ENCODE peak calls at places on chromosomes 11 and 22, in six cellular contexts. One of them, this sample, is unnamed. For H3K4me1, the result is how much of the 10 kb centered on the place peaks cover.

GRCh38 chr11:66856496-66857233 is at the start of gene LRFN4:
- DNase-seq in right lobe of liver: no peak
- DNase-seq in GM23248: peak
- DNase-seq in fibroblast of lung: peak
- DNase-seq in psoas muscle: no peak
- DNase-seq in testis: peak
- DNase-seq in this sample: peak

GRCh38 chr11:6650980-6651379 is 4.6 kb downstream of the DCHS1 start:
- DNase-seq in right lobe of liver: no peak
- DNase-seq in psoas muscle: no peak
- DNase-seq in GM23248: peak
- DNase-seq in fibroblast of lung: peak
- DNase-seq in testis: no peak
- DNase-seq in this sample: no peak

GRCh38 chr11:20873054-20873453 is 203.7 kb downstream of the NELL1 start:
- DNase-seq in GM23248: peak
- DNase-seq in testis: peak
- DNase-seq in fibroblast of lung: no peak
- DNase-seq in right lobe of liver: no peak
- DNase-seq in psoas muscle: no peak
- DNase-seq in this sample: no peak

GRCh38 chr22:37230673-37231405 is 13.2 kb downstream of the RAC2 start:
- DNase-seq in right lobe of liver: no peak
- DNase-seq in GM23248: no peak
- DNase-seq in testis: peak
- DNase-seq in fibroblast of lung: peak
- DNase-seq in psoas muscle: peak
- DNase-seq in this sample: no peak

GRCh38 chr11:45669146-45669545 is 3.7 kb upstream of the CHST1 start:
- DNase-seq in fibroblast of lung: no peak
- DNase-seq in right lobe of liver: no peak
- DNase-seq in testis: no peak
- DNase-seq in GM23248: no peak
- DNase-seq in psoas muscle: no peak
- DNase-seq in this sample: no peak

GRCh38 chr22:23053051-23053707 is 17.1 kb upstream of the GNAZ start:
- DNase-seq in GM23248: no peak
- DNase-seq in psoas muscle: peak
- DNase-seq in fibroblast of lung: no peak
- DNase-seq in right lobe of liver: no peak
- DNase-seq in testis: peak
- DNase-seq in this sample: no peak

GRCh38 chr22:27667121-27667843 is 134.3 kb downstream of the MN1 start:
- DNase-seq in GM23248: no peak
- DNase-seq in psoas muscle: no peak
- DNase-seq in right lobe of liver: no peak
- DNase-seq in fibroblast of lung: peak
- DNase-seq in testis: peak
- DNase-seq in this sample: no peak

GRCh38 chr11:76610871-76611475 is 59.6 kb downstream of the LRRC32 start:
- DNase-seq in right lobe of liver: no peak
- DNase-seq in psoas muscle: no peak
- DNase-seq in fibroblast of lung: no peak
- DNase-seq in GM23248: no peak
- DNase-seq in testis: no peak
- DNase-seq in this sample: peak

GRCh38 chr11:128862913-128863660 is 4.0 kb downstream of the KCNJ1 start:
- DNase-seq in psoas muscle: no peak
- DNase-seq in testis: no peak
- DNase-seq in fibroblast of lung: peak
- DNase-seq in right lobe of liver: no peak
- DNase-seq in GM23248: peak
- DNase-seq in this sample: no peak

GRCh38 chr11:65782816-65783228 is 2.0 kb upstream of the AP5B1 start:
- DNase-seq in GM23248: no peak
- DNase-seq in right lobe of liver: no peak
- DNase-seq in psoas muscle: no peak
- DNase-seq in testis: no peak
- DNase-seq in fibroblast of lung: no peak
- DNase-seq in this sample: no peak

GRCh38 chr11:117827521-117828511 is 3.3 kb upstream of the FXYD2 start:
- DNase-seq in psoas muscle: no peak
- DNase-seq in GM23248: no peak
- DNase-seq in right lobe of liver: peak
- DNase-seq in testis: peak
- DNase-seq in fibroblast of lung: no peak
- DNase-seq in this sample: no peak

GRCh38 chr22:19075404-19075803 is 46.8 kb downstream of the DGCR2 start:
- DNase-seq in fibroblast of lung: no peak
- DNase-seq in right lobe of liver: no peak
- DNase-seq in GM23248: no peak
- DNase-seq in psoas muscle: no peak
- DNase-seq in testis: no peak
- DNase-seq in this sample: no peak

GRCh38 chr11:69311767-69312385 is 17.9 kb downstream of the MYEOV start:
- DNase-seq in right lobe of liver: peak
- DNase-seq in GM23248: no peak
- DNase-seq in fibroblast of lung: no peak
- DNase-seq in psoas muscle: no peak
- DNase-seq in testis: no peak
- DNase-seq in this sample: no peak

GRCh38 chr11:69293819-69294505 is at the start of gene MYEOV:
- DNase-seq in testis: no peak
- DNase-seq in right lobe of liver: peak
- DNase-seq in GM23248: peak
- DNase-seq in psoas muscle: no peak
- DNase-seq in fibroblast of lung: peak
- DNase-seq in this sample: no peak

GRCh38 chr11:64844330-64845124 is at the start of gene CDC42BPG:
- DNase-seq in testis: peak
- DNase-seq in GM23248: peak
- DNase-seq in fibroblast of lung: peak
- DNase-seq in psoas muscle: peak
- DNase-seq in right lobe of liver: peak
- DNase-seq in this sample: peak

GRCh38 chr11:100681064-100681502 is 6.0 kb upstream of the ARHGAP42 start:
- DNase-seq in psoas muscle: peak
- DNase-seq in GM23248: no peak
- DNase-seq in right lobe of liver: no peak
- DNase-seq in testis: peak
- DNase-seq in fibroblast of lung: peak
- DNase-seq in this sample: peak

GRCh38 chr11:70397336-70397982 is 870 bp upstream of the CTTN start:
- DNase-seq in testis: peak
- DNase-seq in GM23248: no peak
- DNase-seq in psoas muscle: no peak
- DNase-seq in right lobe of liver: no peak
- DNase-seq in fibroblast of lung: peak
- DNase-seq in this sample: no peak
- H3K27ac ChIP-seq in testis: peak
- H3K27ac ChIP-seq in GM23248: peak
- H3K27ac ChIP-seq in psoas muscle: peak
- H3K27ac ChIP-seq in right lobe of liver: no peak
- H3K27ac ChIP-seq in fibroblast of lung: peak
- H3K27ac ChIP-seq in this sample: peak

DNA sequence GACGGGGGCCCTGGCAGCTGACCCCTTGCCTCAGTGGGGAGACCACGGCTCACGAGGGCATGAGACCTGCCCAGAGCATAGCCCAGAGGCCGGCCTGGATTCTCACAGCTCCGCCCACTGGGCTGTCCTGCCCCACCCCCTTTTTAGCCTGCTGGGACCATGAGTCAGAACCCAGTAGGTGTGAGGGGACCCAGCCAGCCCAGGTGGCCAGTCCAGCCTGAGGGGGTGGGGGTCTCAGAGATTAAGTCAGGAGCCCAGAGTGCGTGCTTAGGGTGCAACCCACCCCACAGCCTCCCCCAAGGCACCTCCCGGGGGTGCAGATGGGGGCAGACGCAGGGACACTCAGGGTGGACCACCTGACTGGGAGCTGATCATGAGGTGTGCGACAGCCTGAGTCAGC is 40.1 kb upstream of the PPARA start:
- DNase-seq in testis: no peak
- DNase-seq in GM23248: peak
- DNase-seq in psoas muscle: peak
- DNase-seq in fibroblast of lung: peak
- DNase-seq in right lobe of liver: no peak
- DNase-seq in this sample: no peak
- H3K4me1 ChIP-seq in testis: half or more
- H3K4me1 ChIP-seq in GM23248: under half
- H3K4me1 ChIP-seq in psoas muscle: half or more
- H3K4me1 ChIP-seq in fibroblast of lung: half or more
- H3K4me1 ChIP-seq in right lobe of liver: under half
- H3K4me1 ChIP-seq in this sample: half or more

DNA sequence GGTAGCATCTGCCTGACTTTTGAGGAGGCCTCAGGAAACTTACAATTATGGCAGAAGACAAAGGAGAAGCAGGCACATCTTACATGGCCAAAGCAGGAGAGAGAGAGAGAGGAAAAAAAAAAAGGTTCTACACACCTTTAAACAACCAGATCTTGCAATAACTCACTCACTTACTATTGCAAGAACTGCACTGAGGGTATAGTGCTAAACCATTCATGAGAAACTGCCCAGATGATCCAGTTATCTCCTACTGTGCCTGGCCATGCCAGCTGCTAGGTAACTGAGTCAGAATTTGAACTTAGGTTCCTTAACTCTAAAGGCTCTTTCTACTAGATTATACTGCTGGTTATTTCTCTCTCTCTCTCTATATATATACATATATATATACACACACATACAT is 7.3 kb downstream of the HORMAD2 start:
- DNase-seq in psoas muscle: no peak
- DNase-seq in GM23248: no peak
- DNase-seq in testis: no peak
- DNase-seq in fibroblast of lung: no peak
- DNase-seq in right lobe of liver: no peak
- DNase-seq in this sample: no peak
- H3K4me3 ChIP-seq in psoas muscle: no peak
- H3K4me3 ChIP-seq in GM23248: no peak
- H3K4me3 ChIP-seq in testis: no peak
- H3K4me3 ChIP-seq in fibroblast of lung: no peak
- H3K4me3 ChIP-seq in right lobe of liver: no peak
- H3K4me3 ChIP-seq in this sample: no peak

GRCh38 chr11:60349990-60350389 is 22.9 kb downstream of the MS4A6E start:
- DNase-seq in GM23248: no peak
- DNase-seq in right lobe of liver: no peak
- DNase-seq in fibroblast of lung: no peak
- DNase-seq in psoas muscle: no peak
- DNase-seq in testis: no peak
- DNase-seq in this sample: no peak
- H3K27ac ChIP-seq in GM23248: no peak
- H3K27ac ChIP-seq in right lobe of liver: no peak
- H3K27ac ChIP-seq in fibroblast of lung: no peak
- H3K27ac ChIP-seq in psoas muscle: no peak
- H3K27ac ChIP-seq in testis: no peak
- H3K27ac ChIP-seq in this sample: no peak

GRCh38 chr11:59191095-59191494 is 19.2 kb downstream of the DTX4 start:
- DNase-seq in fibroblast of lung: no peak
- DNase-seq in right lobe of liver: peak
- DNase-seq in testis: no peak
- DNase-seq in GM23248: no peak
- DNase-seq in psoas muscle: no peak
- DNase-seq in this sample: no peak
- H3K4me1 ChIP-seq in fibroblast of lung: under half
- H3K4me1 ChIP-seq in right lobe of liver: under half
- H3K4me1 ChIP-seq in testis: under half
- H3K4me1 ChIP-seq in GM23248: under half
- H3K4me1 ChIP-seq in psoas muscle: under half
- H3K4me1 ChIP-seq in this sample: under half

GRCh38 chr22:41913842-41914534 is 886 bp downstream of the SHISA8 start:
- DNase-seq in right lobe of liver: no peak
- DNase-seq in GM23248: peak
- DNase-seq in testis: no peak
- DNase-seq in psoas muscle: no peak
- DNase-seq in fibroblast of lung: no peak
- DNase-seq in this sample: no peak

GRCh38 chr22:41915783-41916493 is 1.1 kb upstream of the SHISA8 start:
- DNase-seq in right lobe of liver: no peak
- DNase-seq in testis: no peak
- DNase-seq in fibroblast of lung: no peak
- DNase-seq in GM23248: no peak
- DNase-seq in psoas muscle: no peak
- DNase-seq in this sample: no peak

GRCh38 chr22:41915035-41915782 is at the start of gene SHISA8:
- DNase-seq in fibroblast of lung: peak
- DNase-seq in testis: peak
- DNase-seq in psoas muscle: peak
- DNase-seq in GM23248: peak
- DNase-seq in right lobe of liver: no peak
- DNase-seq in this sample: peak

GRCh38 chr22:41913040-41913719 is 1.7 kb downstream of the SHISA8 start:
- DNase-seq in testis: no peak
- DNase-seq in GM23248: no peak
- DNase-seq in right lobe of liver: no peak
- DNase-seq in psoas muscle: no peak
- DNase-seq in fibroblast of lung: no peak
- DNase-seq in this sample: no peak

GRCh38 chr22:41914611-41915034 is 251 bp downstream of the SHISA8 start:
- DNase-seq in GM23248: no peak
- DNase-seq in testis: no peak
- DNase-seq in psoas muscle: no peak
- DNase-seq in right lobe of liver: no peak
- DNase-seq in fibroblast of lung: no peak
- DNase-seq in this sample: no peak
- H3K4me3 ChIP-seq in GM23248: peak
- H3K4me3 ChIP-seq in testis: peak
- H3K4me3 ChIP-seq in psoas muscle: peak
- H3K4me3 ChIP-seq in right lobe of liver: peak
- H3K4me3 ChIP-seq in fibroblast of lung: no peak
- H3K4me3 ChIP-seq in this sample: peak

GRCh38 chr11:8732748-8733241 is 50.2 kb downstream of the RPL27A start:
- DNase-seq in GM23248: peak
- DNase-seq in psoas muscle: peak
- DNase-seq in right lobe of liver: peak
- DNase-seq in testis: peak
- DNase-seq in fibroblast of lung: peak
- DNase-seq in this sample: peak
- H3K27ac ChIP-seq in GM23248: peak
- H3K27ac ChIP-seq in psoas muscle: peak
- H3K27ac ChIP-seq in right lobe of liver: peak
- H3K27ac ChIP-seq in testis: peak
- H3K27ac ChIP-seq in fibroblast of lung: peak
- H3K27ac ChIP-seq in this sample: peak

This sample was measured in left ventricle myocardium inferior.